ENCODE peak calls at places on chromosomes 2 and 18, in nine cellular contexts. I is left ventricle myocardium inferior, O is dorsolateral prefrontal cortex, U is GM12865, T is K562, M is prostate gland, C is endothelial cell of umbilical vein, F is Peyer's patch, A is fibroblast of villous mesenchyme. E is an unnamed sample.

GRCh38 chr18:58495202-58495601 is 133.7 kb downstream of the ALPK2 start:
- DNase-seq in U (no peak), T (no peak), M (no peak), O (no peak), I (no peak), C (no peak), F (no peak), A (no peak), E (peak; percentile 73)

GRCh38 chr2:219965287-219965870 is 337.9 kb downstream of the SLC4A3 start:
- DNase-seq in C (no peak), T (no peak), U (no peak), M (no peak), A (no peak), I (no peak), F (no peak), O (no peak), E (no peak)

GRCh38 chr2:71256421-71256820 is 29.5 kb upstream of the PAIP2B start:
- DNase-seq in A (no peak), C (no peak), F (no peak), U (no peak), I (no peak), M (no peak), T (no peak), O (peak; percentile 82), E (no peak)

GRCh38 chr2:68342470-68342869 is 22.6 kb upstream of the PLEK start:
- DNase-seq in T (no peak), U (no peak), F (no peak), I (no peak), M (no peak), A (no peak), C (no peak), O (no peak), E (no peak)

GRCh38 chr2:97734061-97734912 is 20.9 kb downstream of the ZAP70 start:
- DNase-seq in C (no peak), I (peak; percentile 13), M (no peak), U (no peak), A (no peak), O (no peak), F (peak; percentile 41), T (no peak), E (no peak)

GRCh38 chr2:101737478-101738240 is 40.2 kb downstream of the MAP4K4 start:
- DNase-seq in M (no peak), A (no peak), F (no peak), O (peak; percentile 52), I (no peak), T (no peak), C (no peak), U (no peak), E (no peak)

GRCh38 chr2:99689135-99689742 is 199.4 kb upstream of the REV1 start:
- DNase-seq in F (no peak), A (no peak), I (no peak), M (no peak), U (no peak), C (no peak), T (no peak), O (no peak), E (no peak)

GRCh38 chr2:51812138-51812866 is 780.4 kb upstream of the NRXN1 start:
- DNase-seq in A (peak; percentile 0), C (peak; percentile 30), T (no peak), O (no peak), M (no peak), U (no peak), I (no peak), F (no peak), E (no peak)

GRCh38 chr2:190888449-190888848 is 7.8 kb downstream of the GLS start:
- DNase-seq in I (no peak), A (no peak), O (no peak), T (no peak), M (no peak), F (no peak), C (no peak), U (no peak), E (no peak)

GRCh38 chr18:31687016-31687415 is 2.6 kb upstream of the B4GALT6 start:
- DNase-seq in A (no peak), C (no peak), T (no peak), M (no peak), I (no peak), O (no peak), U (no peak), F (no peak), E (no peak)

GRCh38 chr2:57880967-57881366 is 165.6 kb upstream of the VRK2 start:
- DNase-seq in C (no peak), I (no peak), M (no peak), T (no peak), F (no peak), A (no peak), U (no peak), O (no peak), E (no peak)

DNA sequence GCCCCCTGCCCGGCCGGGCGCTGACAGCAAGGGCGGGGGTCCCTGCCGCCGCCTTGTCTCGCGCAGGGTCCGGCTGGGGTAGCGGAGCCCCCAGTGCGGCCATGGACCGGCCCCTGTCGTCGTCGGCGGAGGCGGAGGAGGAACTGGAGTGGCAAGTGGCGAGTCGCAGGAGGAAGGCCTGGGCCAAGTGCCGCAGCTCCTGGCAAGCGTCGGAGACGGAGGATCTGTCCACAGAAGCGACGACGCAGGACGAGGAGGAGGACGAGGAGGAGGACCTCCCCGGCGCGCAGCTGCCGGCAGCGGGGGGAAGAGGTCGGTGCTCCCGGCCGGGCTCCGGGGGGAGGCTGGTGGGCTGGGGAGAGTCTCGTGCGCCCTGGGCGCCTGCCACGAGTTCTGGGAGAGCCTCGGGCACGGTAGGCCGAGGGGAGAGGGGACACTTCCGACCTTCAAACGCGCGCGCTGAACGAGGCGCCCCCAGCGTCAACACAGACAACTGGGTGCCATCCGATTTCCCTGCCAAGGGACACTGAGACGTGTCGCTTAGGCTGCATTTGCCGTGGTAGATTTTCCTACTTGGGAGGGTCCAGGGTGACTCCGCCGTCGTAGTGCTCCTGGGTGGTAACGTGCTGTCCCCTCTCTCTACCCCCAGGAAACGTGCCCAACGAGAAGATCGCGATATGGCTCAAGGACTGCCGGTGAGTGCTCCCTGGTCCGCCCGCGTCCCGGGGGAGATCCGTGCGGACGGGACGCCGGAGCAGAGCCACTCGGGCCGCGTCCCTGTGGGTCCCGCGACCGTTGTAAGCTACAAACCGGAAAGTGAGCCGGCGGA is 650 bp downstream of the ITPRID2 start:
- DNase-seq in F (peak; percentile 83), A (peak; percentile 71), T (peak; percentile 81), U (peak; percentile 77), I (peak; percentile 77), M (peak; percentile 63), O (peak; percentile 54), C (peak; percentile 82), E (no peak)
- TF ChIP-seq CTCF in F (peak; percentile 12), A (no peak), T (peak; percentile 28), U (peak; percentile 38), I (peak; percentile 26), M (no peak), O (no peak), C (peak; percentile 2), E (no peak)

DNA sequence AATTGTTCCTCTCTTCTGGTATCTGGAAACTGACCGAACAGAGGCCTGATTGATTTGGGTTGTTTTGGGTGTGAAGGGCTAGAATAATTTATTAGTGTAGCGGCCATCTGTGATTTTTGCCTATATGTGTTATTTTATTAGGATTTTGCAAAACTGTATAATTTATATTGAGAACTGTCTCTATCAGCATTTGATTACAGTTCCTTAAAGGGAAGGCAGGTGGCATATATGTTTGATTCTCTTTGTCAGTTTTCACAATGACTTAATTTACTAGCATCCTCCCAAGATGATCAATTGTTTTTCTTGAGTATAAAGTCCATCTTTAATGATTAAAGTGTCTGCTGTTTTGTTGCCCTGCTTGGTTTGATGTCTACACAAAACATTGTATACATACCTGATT is 4.5 kb downstream of the NBEAL1 start:
- DNase-seq in O (no peak), F (no peak), U (no peak), C (no peak), I (no peak), T (no peak), M (no peak), A (no peak), E (no peak)
- H3K4me3 ChIP-seq in O (peak overlapping the region; percentile 80), F (peak overlapping the region; percentile 67), U (no peak overlapping the region), C (no peak overlapping the region), I (peak overlapping the region; percentile 91), T (no peak overlapping the region), M (no peak overlapping the region), A (peak overlapping the region; percentile 73), E (no peak overlapping the region)

DNA sequence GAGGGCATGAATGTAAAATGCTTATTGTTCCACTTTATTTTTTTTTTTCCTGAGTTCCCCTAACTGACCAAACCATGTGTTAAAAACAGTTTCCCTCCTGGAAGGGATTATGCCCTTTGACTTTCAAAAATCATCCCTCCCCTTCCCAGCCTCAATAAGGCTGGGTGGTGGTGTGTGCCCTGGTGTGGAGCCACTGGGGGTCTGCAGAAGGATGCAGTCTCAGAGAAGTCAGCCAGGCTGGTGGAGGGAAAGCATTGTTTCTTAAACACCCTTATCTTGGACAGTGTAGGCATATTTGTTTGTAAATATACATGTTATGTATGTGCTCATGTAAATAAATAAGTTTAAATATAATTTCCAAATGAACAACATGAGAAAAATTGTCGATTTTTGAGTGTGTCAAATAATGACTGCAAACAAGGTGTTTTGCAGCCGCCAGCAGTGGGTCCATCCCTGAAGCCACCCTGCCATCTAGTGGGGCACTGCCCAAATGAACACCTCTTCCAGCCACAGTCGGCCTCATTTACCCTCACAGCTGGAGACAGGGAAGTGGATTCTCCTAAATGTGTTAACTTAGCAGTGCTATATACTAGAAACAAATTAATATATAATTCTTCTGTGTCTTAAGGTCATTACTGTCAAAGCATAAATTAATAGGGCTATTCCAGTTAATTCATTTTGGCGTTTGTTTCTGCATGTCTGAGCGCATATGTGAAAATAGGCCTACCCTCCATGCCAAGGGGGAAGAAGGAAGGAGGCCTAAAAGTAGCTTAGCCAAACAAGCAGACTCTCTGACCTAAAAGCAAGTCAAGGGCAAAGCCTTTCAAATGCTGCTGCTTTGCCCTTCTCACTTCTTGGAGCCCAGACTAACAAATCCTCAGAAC is 209.6 kb upstream of the PIK3C3 start:
- DNase-seq in A (peak; percentile 41), C (peak; percentile 71), U (peak; percentile 31), I (peak; percentile 16), M (peak; percentile 53), T (peak; percentile 3), F (no peak), O (peak; percentile 74), E (no peak)
- TF ChIP-seq CTCF in A (peak; percentile 70), C (peak; percentile 78), U (peak; percentile 43), I (peak; percentile 67), M (peak; percentile 54), T (no peak), F (peak; percentile 12), O (peak; percentile 61), E (peak; percentile 56)

DNA sequence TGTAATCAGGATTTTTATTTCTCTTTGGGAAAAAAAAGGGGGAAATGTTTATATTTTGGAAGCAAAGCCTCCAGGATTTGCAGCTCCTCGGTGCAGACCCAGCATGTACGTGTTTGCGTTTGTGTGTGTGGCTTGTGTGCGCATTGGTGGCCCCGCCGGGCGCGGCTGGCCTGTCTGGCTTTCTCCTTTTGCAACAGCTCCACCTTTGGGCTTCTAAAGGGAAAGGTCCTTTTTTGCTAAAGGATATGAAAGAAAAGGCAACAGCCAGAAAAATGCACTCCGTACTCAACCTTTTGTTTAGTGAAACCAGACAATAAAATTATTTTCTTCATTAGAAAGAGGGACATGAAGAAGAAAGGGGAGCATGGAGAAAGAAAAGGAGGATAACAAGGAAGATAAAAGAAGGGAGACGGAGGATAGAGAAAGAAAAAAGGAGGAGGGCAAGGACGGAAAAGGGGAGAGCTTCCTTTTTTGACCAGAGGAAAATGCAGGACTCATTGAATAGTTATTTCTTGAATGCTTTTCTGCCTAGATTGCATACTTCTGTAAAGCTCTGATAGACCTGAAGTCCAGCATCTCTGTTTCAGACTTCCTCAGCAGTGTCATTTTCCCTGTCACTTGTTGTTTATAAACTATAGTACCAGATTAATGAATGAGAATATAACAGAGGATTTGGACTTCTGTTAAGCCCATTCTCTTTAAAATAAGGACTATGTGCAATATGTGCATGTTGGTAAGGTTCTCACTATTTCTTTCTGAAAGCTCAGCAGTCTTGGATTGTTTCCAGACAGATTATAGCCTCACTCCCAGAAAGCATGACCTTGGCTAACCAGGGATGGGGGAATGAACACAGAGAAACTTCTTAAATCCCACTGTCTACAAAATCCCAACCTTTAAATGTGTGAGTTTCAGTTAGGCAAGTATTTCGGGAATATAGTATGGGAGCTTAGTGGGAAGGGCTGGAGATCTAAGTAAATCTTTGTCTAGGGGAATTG is 563.1 kb upstream of the PIK3C3 start:
- DNase-seq in A (peak; percentile 28), F (no peak), M (peak; percentile 33), T (peak; percentile 22), O (peak; percentile 67), C (peak; percentile 54), I (no peak), U (peak; percentile 12), E (no peak)
- H3K4me3 ChIP-seq in A (peak overlapping the region; percentile 13), F (no peak overlapping the region), M (no peak overlapping the region), T (no peak overlapping the region), O (peak overlapping the region; percentile 52), C (no peak overlapping the region), I (peak overlapping the region; percentile 38), U (no peak overlapping the region), E (no peak overlapping the region)

E was measured in AG09309.